ENCODE peak calls at places on chromosomes 7 and 10, in four cellular contexts. X, W, Y and V are unnamed samples.

GRCh38 chr7:54179321-54180029 is 362.7 kb upstream of the VSTM2A start:
- DNase-seq in X (no peak), Y (peak), W (no peak), V (no peak)

GRCh38 chr10:73493781-73494180 is 2.0 kb downstream of the PPP3CB start:
- DNase-seq in X (no peak), Y (peak), W (no peak), V (no peak)

GRCh38 chr10:35379226-35380137 is 43.2 kb downstream of the CCNY start:
- DNase-seq in W (no peak), Y (peak), X (peak), V (peak)

GRCh38 chr7:25098096-25099046 is 26.7 kb downstream of the CYCS start:
- DNase-seq in W (peak), Y (peak), X (peak), V (peak)

GRCh38 chr10:92627845-92628480 is 35.0 kb downstream of the KIF11 start:
- DNase-seq in X (no peak), W (no peak), Y (no peak), V (peak)

GRCh38 chr7:39271386-39271785 is 293.7 kb downstream of the POU6F2 start:
- DNase-seq in W (no peak), X (peak), Y (no peak), V (peak)

GRCh38 chr10:58300676-58301075 is 31.7 kb downstream of the CISD1 start:
- DNase-seq in W (no peak), Y (no peak), X (no peak), V (no peak)

GRCh38 chr10:118916777-118917176 is 112.7 kb upstream of the NANOS1 start:
- DNase-seq in Y (no peak), X (no peak), W (no peak), V (no peak)

GRCh38 chr10:64630534-64630933 is 1109.3 kb downstream of the REEP3 start:
- DNase-seq in Y (no peak), X (no peak), W (no peak), V (no peak)

GRCh38 chr10:83606275-83606674 is 533.0 kb upstream of the GHITM start:
- DNase-seq in W (no peak), X (no peak), Y (peak), V (no peak)

GRCh38 chr10:5648494-5649457 is 17.6 kb downstream of the ASB13 start:
- DNase-seq in Y (peak), W (no peak), X (no peak), V (no peak)

GRCh38 chr10:128723631-128724205 is 597.5 kb upstream of the MKI67 start:
- DNase-seq in Y (no peak), W (no peak), X (no peak), V (no peak)

GRCh38 chr7:157693071-157693520 is 356.3 kb downstream of the DNAJB6 start:
- DNase-seq in W (no peak), X (no peak), Y (no peak), V (no peak)

GRCh38 chr10:63930584-63930983 is 409.4 kb downstream of the REEP3 start:
- DNase-seq in Y (no peak), W (no peak), X (no peak), V (no peak)

GRCh38 chr10:7872041-7872442 is 53.7 kb downstream of the TAF3 start:
- DNase-seq in X (no peak), Y (peak), W (no peak), V (peak)

GRCh38 chr10:97059006-97059871 is 126.5 kb downstream of the SLIT1 start:
- DNase-seq in W (peak), Y (no peak), X (no peak), V (peak)

GRCh38 chr7:142357953-142358520 is 100.2 kb upstream of the PRSS58 start:
- DNase-seq in X (no peak), Y (peak), W (peak), V (peak)

GRCh38 chr10:49187950-49188761 is at the start of gene TMEM273:
- DNase-seq in Y (no peak), X (peak), W (no peak), V (peak)

GRCh38 chr7:22688034-22688433 is 39.0 kb upstream of the IL6 start:
- DNase-seq in W (no peak), X (no peak), Y (no peak), V (peak)

GRCh38 chr7:157309990-157310668 is 26.7 kb upstream of the DNAJB6 start:
- DNase-seq in Y (peak), X (no peak), W (peak), V (peak)

GRCh38 chr10:87842776-87843497 is 20.4 kb downstream of the KLLN start:
- DNase-seq in Y (peak), W (no peak), X (no peak), V (no peak)

GRCh38 chr10:119449760-119450461 is 92.6 kb downstream of the RGS10 start:
- DNase-seq in W (no peak), X (no peak), Y (peak), V (no peak)

GRCh38 chr10:111077715-111078504 is 1.1 kb downstream of the ADRA2A start:
- DNase-seq in Y (no peak), W (no peak), X (no peak), V (no peak)

GRCh38 chr7:155618708-155619633 is 25.5 kb upstream of the RBM33 start:
- DNase-seq in Y (peak), W (no peak), X (no peak), V (no peak)